ENCODE peak calls at places on chromosomes 5 and 9, in seven cellular contexts. R is keratinocyte; H is psoas muscle; K is hepatocyte; J is CD8-positive, alpha-beta T cell; E is GM23338; F is uterus. G is an unnamed sample.

GRCh38 chr9:116372081-116372673 is 218.6 kb downstream of the PAPPA start:
- DNase-seq in E (no peak), J (no peak), R (no peak), K (no peak), H (no peak), F (no peak), G (no peak)

GRCh38 chr9:128771094-128771721 is 519 bp downstream of the ZER1 start:
- DNase-seq in E (no peak), R (no peak), J (no peak), K (peak), F (no peak), H (no peak), G (no peak)

GRCh38 chr5:91281409-91281808 is 101.7 kb downstream of the ARRDC3 start:
- DNase-seq in K (no peak), R (no peak), F (no peak), H (no peak), E (no peak), J (no peak), G (no peak)

GRCh38 chr5:61200582-61201155 is 38.4 kb upstream of the SMIM15 start:
- DNase-seq in R (no peak), H (no peak), K (no peak), F (no peak), J (no peak), E (peak), G (no peak)

GRCh38 chr9:99357575-99357974 is 135.5 kb downstream of the SEC61B start:
- DNase-seq in H (peak), R (no peak), F (no peak), E (no peak), K (peak), J (no peak), G (no peak)

GRCh38 chr9:84738353-84738752 is 68.8 kb downstream of the NTRK2 start:
- DNase-seq in E (no peak), F (no peak), K (no peak), J (no peak), H (no peak), R (no peak), G (no peak)

GRCh38 chr5:67493676-67494075 is 297.1 kb upstream of the CD180 start:
- DNase-seq in H (peak), F (no peak), E (peak), K (peak), J (no peak), R (no peak), G (peak)

GRCh38 chr5:123530728-123531127 is 18.8 kb downstream of the CSNK1G3 start:
- DNase-seq in F (no peak), J (no peak), H (no peak), K (no peak), R (no peak), E (no peak), G (no peak)

GRCh38 chr9:1759009-1759408 is 256.1 kb upstream of the SMARCA2 start:
- DNase-seq in J (no peak), K (no peak), E (no peak), R (no peak), F (no peak), H (no peak), G (no peak)

GRCh38 chr9:105858284-105858683 is 163.9 kb downstream of the TMEM38B start:
- DNase-seq in H (no peak), E (no peak), F (no peak), K (no peak), J (no peak), R (no peak), G (no peak)

GRCh38 chr9:14911046-14911445 is 818 bp upstream of the FREM1 start:
- DNase-seq in E (no peak), R (no peak), J (no peak), H (no peak), K (no peak), F (no peak), G (no peak)

GRCh38 chr9:14908221-14909206 is 1.7 kb downstream of the FREM1 start:
- DNase-seq in F (no peak), R (no peak), H (no peak), E (peak), J (no peak), K (no peak), G (no peak)

GRCh38 chr9:14912849-14913248 is 2.6 kb upstream of the FREM1 start:
- DNase-seq in K (no peak), J (no peak), F (no peak), E (no peak), H (no peak), R (no peak), G (no peak)

GRCh38 chr9:14909631-14910177 is 524 bp downstream of the FREM1 start:
- DNase-seq in F (no peak), H (no peak), K (peak), E (peak), J (no peak), R (no peak), G (no peak)

GRCh38 chr9:14910178-14910805 is at the start of gene FREM1:
- DNase-seq in K (peak), F (peak), J (no peak), H (peak), E (peak), R (no peak), G (peak)
- H3K27ac ChIP-seq in K (peak), F (peak), J (no peak), H (no peak), E (peak), R (no peak), G (no peak)

DNA sequence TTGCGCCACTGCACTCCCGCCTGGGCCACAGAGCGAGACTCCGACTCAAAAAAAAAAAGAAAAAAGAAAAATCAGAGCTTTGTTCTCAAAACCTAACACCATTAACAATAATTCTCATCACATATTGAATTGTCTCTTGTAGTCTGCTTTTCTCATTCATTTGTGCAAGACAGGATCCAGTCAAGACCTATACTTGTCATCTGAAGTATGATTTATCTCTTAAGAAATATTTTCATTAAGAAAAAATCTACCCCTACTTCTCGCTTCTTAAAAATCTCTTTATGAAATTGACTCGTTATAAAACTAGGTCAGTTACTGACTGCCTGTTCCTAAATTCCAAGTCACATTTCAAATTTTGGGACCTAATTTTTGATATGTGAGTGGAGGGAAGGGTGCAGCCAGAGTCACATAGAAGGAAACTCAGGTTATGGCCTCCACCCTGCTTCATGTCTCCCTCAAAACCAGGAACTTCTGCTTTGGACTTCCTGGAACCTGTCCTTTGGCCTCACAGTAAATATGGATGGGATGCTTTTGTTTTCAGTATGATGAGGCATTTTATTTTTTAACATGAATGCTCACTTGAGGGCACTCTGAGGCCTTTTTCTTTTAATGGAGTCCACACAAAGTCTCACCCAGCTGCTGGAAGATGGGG is 18.9 kb downstream of the ZNF169 start:
- DNase-seq in J (no peak), H (no peak), R (no peak), E (no peak), F (no peak), K (no peak), G (no peak)
- H3K27ac ChIP-seq in J (no peak), H (no peak), R (peak), E (no peak), F (no peak), K (peak), G (no peak)

GRCh38 chr9:3012245-3012644 is 168.3 kb upstream of the PUM3 start:
- DNase-seq in J (no peak), E (no peak), F (no peak), R (no peak), H (no peak), K (no peak), G (no peak)

GRCh38 chr9:3012843-3013242 is 168.9 kb upstream of the PUM3 start:
- DNase-seq in F (no peak), H (no peak), K (no peak), R (no peak), J (no peak), E (no peak), G (no peak)

GRCh38 chr9:3018691-3019230 is 174.9 kb upstream of the PUM3 start:
- DNase-seq in R (no peak), K (no peak), F (no peak), J (no peak), E (no peak), H (no peak), G (no peak)

DNA sequence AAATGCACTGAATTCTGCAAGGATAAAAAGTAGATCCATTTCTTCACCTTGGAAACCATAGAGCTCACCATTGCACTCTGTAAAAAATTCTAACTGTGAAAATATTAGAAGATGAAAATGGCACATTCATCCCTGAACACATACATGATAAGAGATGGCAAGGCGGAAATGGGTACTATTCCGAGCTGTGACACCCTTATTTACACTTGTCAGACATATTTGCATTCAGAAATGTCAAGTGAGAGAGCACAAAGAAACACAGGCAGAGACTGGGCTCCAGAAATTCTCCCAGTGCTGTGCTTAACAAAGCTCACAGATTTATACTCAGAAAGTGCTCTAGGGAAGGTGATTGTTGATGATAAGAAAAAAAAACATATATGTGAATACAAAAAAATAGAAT is 170.3 kb upstream of the PUM3 start:
- DNase-seq in E (no peak), K (no peak), J (no peak), F (no peak), R (no peak), H (no peak), G (no peak)
- H3K27ac ChIP-seq in E (no peak), K (no peak), J (no peak), F (no peak), R (no peak), H (no peak), G (no peak)

GRCh38 chr9:86407022-86407421 is 52.8 kb upstream of the TUT7 start:
- DNase-seq in R (peak), J (no peak), K (peak), F (peak), E (no peak), H (no peak), G (no peak)

GRCh38 chr9:86408121-86408520 is 53.9 kb upstream of the TUT7 start:
- DNase-seq in K (no peak), R (no peak), H (no peak), E (no peak), J (no peak), F (no peak), G (no peak)

GRCh38 chr9:86405086-86405491 is 50.9 kb upstream of the TUT7 start:
- DNase-seq in K (no peak), R (no peak), F (no peak), E (no peak), H (no peak), J (no peak), G (no peak)

GRCh38 chr9:86405926-86406325 is 51.7 kb upstream of the TUT7 start:
- DNase-seq in H (no peak), K (peak), R (peak), E (peak), J (no peak), F (peak), G (no peak)

GRCh38 chr9:86406366-86406765 is 52.2 kb upstream of the TUT7 start:
- DNase-seq in J (no peak), H (no peak), E (no peak), R (peak), K (peak), F (peak), G (no peak)
- H3K27ac ChIP-seq in J (no peak), H (peak), E (no peak), R (peak), K (peak), F (peak), G (no peak)

G was measured in substantia nigra.